ENCODE peak calls at places on chromosomes 11 and 22, in seven cellular contexts. One of them, this sample, is unnamed. For H3K9me3, the result is how much of the 10 kb centered on the place peaks cover.

GRCh38 chr11:72930011-72930410 is 115.8 kb downstream of the ATG16L2 start:
- DNase-seq in IMR-90: peak
- DNase-seq in sigmoid colon: no peak
- DNase-seq in neural progenitor cell: peak
- DNase-seq in HepG2: no peak
- DNase-seq in psoas muscle: no peak
- DNase-seq in CD8-positive, alpha-beta T cell: no peak
- DNase-seq in this sample: no peak

GRCh38 chr22:32206774-32207758 is 2.2 kb upstream of the RFPL2 start:
- DNase-seq in CD8-positive, alpha-beta T cell: peak
- DNase-seq in sigmoid colon: no peak
- DNase-seq in HepG2: peak
- DNase-seq in neural progenitor cell: peak
- DNase-seq in psoas muscle: no peak
- DNase-seq in IMR-90: no peak
- DNase-seq in this sample: no peak

GRCh38 chr11:46106530-46107407 is 14.5 kb downstream of the PHF21A start:
- DNase-seq in IMR-90: no peak
- DNase-seq in psoas muscle: no peak
- DNase-seq in CD8-positive, alpha-beta T cell: no peak
- DNase-seq in HepG2: no peak
- DNase-seq in neural progenitor cell: peak
- DNase-seq in sigmoid colon: no peak
- DNase-seq in this sample: no peak

GRCh38 chr11:123551085-123551484 is 103.3 kb downstream of the SCN3B start:
- DNase-seq in psoas muscle: no peak
- DNase-seq in neural progenitor cell: no peak
- DNase-seq in CD8-positive, alpha-beta T cell: no peak
- DNase-seq in HepG2: no peak
- DNase-seq in sigmoid colon: no peak
- DNase-seq in IMR-90: no peak
- DNase-seq in this sample: no peak

GRCh38 chr11:1549355-1550330 is 22.4 kb downstream of the DUSP8 start:
- DNase-seq in sigmoid colon: no peak
- DNase-seq in CD8-positive, alpha-beta T cell: no peak
- DNase-seq in neural progenitor cell: no peak
- DNase-seq in HepG2: peak
- DNase-seq in psoas muscle: no peak
- DNase-seq in IMR-90: no peak
- DNase-seq in this sample: no peak

GRCh38 chr11:67671211-67671520 is 3.3 kb downstream of the ALDH3B2 start:
- DNase-seq in IMR-90: no peak
- DNase-seq in sigmoid colon: no peak
- DNase-seq in HepG2: no peak
- DNase-seq in psoas muscle: no peak
- DNase-seq in CD8-positive, alpha-beta T cell: no peak
- DNase-seq in neural progenitor cell: no peak
- DNase-seq in this sample: no peak

GRCh38 chr22:30348837-30349236 is 7.9 kb downstream of the SF3A1 start:
- DNase-seq in sigmoid colon: no peak
- DNase-seq in CD8-positive, alpha-beta T cell: no peak
- DNase-seq in HepG2: no peak
- DNase-seq in IMR-90: no peak
- DNase-seq in psoas muscle: no peak
- DNase-seq in neural progenitor cell: no peak
- DNase-seq in this sample: no peak

GRCh38 chr11:19890308-19890707 is 177.7 kb downstream of the NAV2 start:
- DNase-seq in CD8-positive, alpha-beta T cell: no peak
- DNase-seq in IMR-90: peak
- DNase-seq in neural progenitor cell: no peak
- DNase-seq in HepG2: no peak
- DNase-seq in psoas muscle: no peak
- DNase-seq in sigmoid colon: no peak
- DNase-seq in this sample: no peak

GRCh38 chr11:43866520-43866919 is 14.1 kb upstream of the ALKBH3 start:
- DNase-seq in psoas muscle: no peak
- DNase-seq in IMR-90: peak
- DNase-seq in sigmoid colon: no peak
- DNase-seq in CD8-positive, alpha-beta T cell: no peak
- DNase-seq in HepG2: no peak
- DNase-seq in neural progenitor cell: no peak
- DNase-seq in this sample: no peak

GRCh38 chr11:92123540-92123939 is 101.1 kb upstream of the FAT3 start:
- DNase-seq in IMR-90: peak
- DNase-seq in HepG2: no peak
- DNase-seq in neural progenitor cell: no peak
- DNase-seq in psoas muscle: no peak
- DNase-seq in CD8-positive, alpha-beta T cell: no peak
- DNase-seq in sigmoid colon: no peak
- DNase-seq in this sample: no peak

GRCh38 chr11:1232328-1233321 is 9.8 kb downstream of the MUC5B start:
- DNase-seq in psoas muscle: peak
- DNase-seq in neural progenitor cell: no peak
- DNase-seq in sigmoid colon: peak
- DNase-seq in HepG2: no peak
- DNase-seq in IMR-90: no peak
- DNase-seq in CD8-positive, alpha-beta T cell: no peak
- DNase-seq in this sample: no peak

GRCh38 chr11:117424781-117425180 is 97.1 kb downstream of the CEP164 start:
- DNase-seq in sigmoid colon: peak
- DNase-seq in psoas muscle: no peak
- DNase-seq in IMR-90: no peak
- DNase-seq in CD8-positive, alpha-beta T cell: no peak
- DNase-seq in neural progenitor cell: no peak
- DNase-seq in HepG2: no peak
- DNase-seq in this sample: no peak

GRCh38 chr11:132408877-132409276 is 1038.5 kb downstream of the NTM start:
- DNase-seq in CD8-positive, alpha-beta T cell: no peak
- DNase-seq in psoas muscle: no peak
- DNase-seq in sigmoid colon: no peak
- DNase-seq in HepG2: no peak
- DNase-seq in IMR-90: no peak
- DNase-seq in neural progenitor cell: no peak
- DNase-seq in this sample: no peak

GRCh38 chr11:124843616-124843910 is 21.7 kb upstream of the ROBO3 start:
- DNase-seq in sigmoid colon: no peak
- DNase-seq in psoas muscle: no peak
- DNase-seq in neural progenitor cell: peak
- DNase-seq in CD8-positive, alpha-beta T cell: no peak
- DNase-seq in HepG2: no peak
- DNase-seq in IMR-90: no peak
- DNase-seq in this sample: no peak

GRCh38 chr22:28268176-28268575 is 349.1 kb upstream of the PITPNB start:
- DNase-seq in sigmoid colon: no peak
- DNase-seq in psoas muscle: no peak
- DNase-seq in CD8-positive, alpha-beta T cell: no peak
- DNase-seq in IMR-90: no peak
- DNase-seq in neural progenitor cell: no peak
- DNase-seq in HepG2: no peak
- DNase-seq in this sample: no peak

GRCh38 chr11:110587129-110587528 is 125.1 kb downstream of the ARHGAP20 start:
- DNase-seq in neural progenitor cell: no peak
- DNase-seq in IMR-90: no peak
- DNase-seq in CD8-positive, alpha-beta T cell: no peak
- DNase-seq in psoas muscle: no peak
- DNase-seq in HepG2: no peak
- DNase-seq in sigmoid colon: no peak
- DNase-seq in this sample: no peak

GRCh38 chr11:61587951-61588695 is 7.2 kb upstream of the SYT7 start:
- DNase-seq in CD8-positive, alpha-beta T cell: peak
- DNase-seq in neural progenitor cell: peak
- DNase-seq in psoas muscle: peak
- DNase-seq in HepG2: no peak
- DNase-seq in IMR-90: no peak
- DNase-seq in sigmoid colon: peak
- DNase-seq in this sample: peak

GRCh38 chr11:1225386-1226225 is 2.7 kb downstream of the MUC5B start:
- DNase-seq in psoas muscle: peak
- DNase-seq in HepG2: no peak
- DNase-seq in neural progenitor cell: peak
- DNase-seq in IMR-90: no peak
- DNase-seq in sigmoid colon: peak
- DNase-seq in CD8-positive, alpha-beta T cell: no peak
- DNase-seq in this sample: no peak

GRCh38 chr11:68978931-68979591 is 1.7 kb downstream of the MRGPRD start:
- DNase-seq in IMR-90: no peak
- DNase-seq in neural progenitor cell: no peak
- DNase-seq in HepG2: no peak
- DNase-seq in sigmoid colon: peak
- DNase-seq in CD8-positive, alpha-beta T cell: no peak
- DNase-seq in psoas muscle: no peak
- DNase-seq in this sample: no peak

GRCh38 chr22:19143967-19144400 is 467 bp downstream of the ESS2 start:
- DNase-seq in CD8-positive, alpha-beta T cell: peak
- DNase-seq in psoas muscle: no peak
- DNase-seq in neural progenitor cell: no peak
- DNase-seq in IMR-90: peak
- DNase-seq in sigmoid colon: no peak
- DNase-seq in HepG2: no peak
- DNase-seq in this sample: no peak

GRCh38 chr22:36562261-36562835 is 33.4 kb upstream of the EIF3D start:
- DNase-seq in psoas muscle: peak
- DNase-seq in IMR-90: peak
- DNase-seq in sigmoid colon: no peak
- DNase-seq in neural progenitor cell: no peak
- DNase-seq in HepG2: no peak
- DNase-seq in CD8-positive, alpha-beta T cell: no peak
- DNase-seq in this sample: no peak

GRCh38 chr22:46813816-46814597 is 51.6 kb downstream of the TBC1D22A start:
- DNase-seq in neural progenitor cell: no peak
- DNase-seq in CD8-positive, alpha-beta T cell: no peak
- DNase-seq in psoas muscle: no peak
- DNase-seq in HepG2: no peak
- DNase-seq in sigmoid colon: no peak
- DNase-seq in IMR-90: peak
- DNase-seq in this sample: no peak

GRCh38 chr11:5345831-5346230 is 2.5 kb upstream of the OR51B5 start:
- DNase-seq in sigmoid colon: no peak
- DNase-seq in psoas muscle: no peak
- DNase-seq in IMR-90: peak
- DNase-seq in neural progenitor cell: no peak
- DNase-seq in CD8-positive, alpha-beta T cell: no peak
- DNase-seq in HepG2: no peak
- DNase-seq in this sample: no peak

DNA sequence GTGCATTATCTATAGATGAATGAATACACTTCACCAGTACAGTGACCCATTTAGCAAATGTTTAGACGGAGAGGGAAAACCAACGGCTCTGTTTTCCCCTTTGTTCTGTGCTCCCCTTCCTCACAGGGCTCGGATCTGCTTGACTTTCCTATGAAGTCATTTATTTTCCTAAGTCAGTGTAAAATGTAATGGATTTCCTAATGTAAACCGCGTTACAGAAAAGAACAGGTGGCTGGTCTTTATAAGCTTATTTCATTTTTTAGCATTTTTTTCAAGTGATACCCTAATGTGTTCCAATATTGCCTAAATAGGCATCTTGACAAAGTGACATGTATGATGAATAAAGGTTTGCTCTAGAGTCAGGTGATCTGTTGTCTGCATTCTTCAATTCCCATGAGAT is 207.5 kb downstream of the PGR start:
- DNase-seq in neural progenitor cell: no peak
- DNase-seq in CD8-positive, alpha-beta T cell: no peak
- DNase-seq in IMR-90: no peak
- DNase-seq in HepG2: no peak
- DNase-seq in psoas muscle: no peak
- DNase-seq in sigmoid colon: no peak
- DNase-seq in this sample: no peak
- TF ChIP-seq CTCF in neural progenitor cell: no peak
- TF ChIP-seq CTCF in CD8-positive, alpha-beta T cell: no peak
- TF ChIP-seq CTCF in IMR-90: no peak
- TF ChIP-seq CTCF in HepG2: no peak
- TF ChIP-seq CTCF in psoas muscle: no peak
- TF ChIP-seq CTCF in sigmoid colon: no peak
- TF ChIP-seq CTCF in this sample: no peak

GRCh38 chr11:128695539-128696221 is 1.8 kb downstream of the FLI1 start:
- DNase-seq in IMR-90: no peak
- DNase-seq in neural progenitor cell: no peak
- DNase-seq in HepG2: no peak
- DNase-seq in CD8-positive, alpha-beta T cell: peak
- DNase-seq in psoas muscle: no peak
- DNase-seq in sigmoid colon: peak
- DNase-seq in this sample: no peak
- H3K27ac ChIP-seq in IMR-90: no peak
- H3K27ac ChIP-seq in neural progenitor cell: no peak
- H3K27ac ChIP-seq in HepG2: no peak
- H3K27ac ChIP-seq in CD8-positive, alpha-beta T cell: peak
- H3K27ac ChIP-seq in psoas muscle: peak
- H3K27ac ChIP-seq in sigmoid colon: peak
- H3K27ac ChIP-seq in this sample: peak

DNA sequence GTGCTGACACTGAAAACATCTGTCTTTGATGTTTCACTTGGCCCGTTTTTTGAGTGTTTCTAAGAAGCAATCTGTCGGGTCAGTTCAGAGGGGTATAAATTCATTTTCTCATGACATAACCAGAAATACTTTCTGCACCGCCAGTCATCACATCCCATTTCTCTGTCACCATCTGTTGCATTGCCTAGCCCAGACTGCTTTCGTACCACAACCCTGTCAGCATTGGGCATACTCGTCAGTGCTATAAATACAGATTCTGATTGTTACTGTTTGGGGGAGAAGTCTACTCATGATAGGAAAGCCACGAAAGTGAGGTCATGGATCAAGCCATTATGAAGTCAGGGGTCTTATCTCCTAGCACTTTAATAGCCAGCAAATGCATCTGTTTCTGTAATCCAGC is 63.2 kb upstream of the CCDC90B start:
- DNase-seq in HepG2: no peak
- DNase-seq in sigmoid colon: no peak
- DNase-seq in IMR-90: no peak
- DNase-seq in neural progenitor cell: no peak
- DNase-seq in psoas muscle: no peak
- DNase-seq in CD8-positive, alpha-beta T cell: no peak
- DNase-seq in this sample: no peak
- H3K9me3 ChIP-seq in HepG2: under half
- H3K9me3 ChIP-seq in sigmoid colon: under half
- H3K9me3 ChIP-seq in IMR-90: under half
- H3K9me3 ChIP-seq in neural progenitor cell: under half
- H3K9me3 ChIP-seq in psoas muscle: under half
- H3K9me3 ChIP-seq in CD8-positive, alpha-beta T cell: under half
- H3K9me3 ChIP-seq in this sample: under half

GRCh38 chr11:94768602-94769511 is 701 bp downstream of the AMOTL1 start:
- DNase-seq in neural progenitor cell: peak
- DNase-seq in sigmoid colon: peak
- DNase-seq in HepG2: no peak
- DNase-seq in CD8-positive, alpha-beta T cell: no peak
- DNase-seq in psoas muscle: peak
- DNase-seq in IMR-90: peak
- DNase-seq in this sample: no peak

GRCh38 chr11:94767292-94767690 is 865 bp upstream of the AMOTL1 start:
- DNase-seq in HepG2: no peak
- DNase-seq in IMR-90: no peak
- DNase-seq in sigmoid colon: no peak
- DNase-seq in neural progenitor cell: no peak
- DNase-seq in CD8-positive, alpha-beta T cell: no peak
- DNase-seq in psoas muscle: no peak
- DNase-seq in this sample: no peak

GRCh38 chr11:94766656-94767291 is 1.4 kb upstream of the AMOTL1 start:
- DNase-seq in IMR-90: no peak
- DNase-seq in sigmoid colon: peak
- DNase-seq in neural progenitor cell: peak
- DNase-seq in psoas muscle: no peak
- DNase-seq in CD8-positive, alpha-beta T cell: no peak
- DNase-seq in HepG2: no peak
- DNase-seq in this sample: no peak

GRCh38 chr11:94769897-94770296 is 1.7 kb downstream of the AMOTL1 start:
- DNase-seq in CD8-positive, alpha-beta T cell: no peak
- DNase-seq in psoas muscle: peak
- DNase-seq in HepG2: no peak
- DNase-seq in neural progenitor cell: no peak
- DNase-seq in sigmoid colon: no peak
- DNase-seq in IMR-90: no peak
- DNase-seq in this sample: no peak

GRCh38 chr11:94767701-94768601 is at the start of gene AMOTL1:
- DNase-seq in CD8-positive, alpha-beta T cell: peak
- DNase-seq in sigmoid colon: peak
- DNase-seq in HepG2: no peak
- DNase-seq in psoas muscle: peak
- DNase-seq in IMR-90: peak
- DNase-seq in neural progenitor cell: peak
- DNase-seq in this sample: peak
- TF ChIP-seq CTCF in CD8-positive, alpha-beta T cell: no peak
- TF ChIP-seq CTCF in sigmoid colon: no peak
- TF ChIP-seq CTCF in HepG2: no peak
- TF ChIP-seq CTCF in psoas muscle: no peak
- TF ChIP-seq CTCF in IMR-90: no peak
- TF ChIP-seq CTCF in neural progenitor cell: no peak
- TF ChIP-seq CTCF in this sample: no peak

This sample was measured in CD4-positive, alpha-beta T cell.